ENCODE peak calls at places on chromosomes 4 and X, in eight cellular contexts. J, I, Z, H, U, Q, K and A are unnamed samples.

GRCh38 chrX:23251043-23251442 is 83.6 kb upstream of the PTCHD1 start:
- ATAC-seq in Q (no peak), K (no peak), J (no peak), Z (no peak), U (no peak), H (no peak), I (no peak), A (peak; percentile 62)

GRCh38 chr4:149521611-149522010 is 294.0 kb downstream of the IQCM start:
- ATAC-seq in K (no peak), H (no peak), J (no peak), Z (peak; percentile 20), Q (no peak), I (no peak), U (no peak), A (peak; percentile 12)

GRCh38 chr4:8778760-8779159 is 92.9 kb downstream of the HMX1 start:
- ATAC-seq in K (no peak), I (no peak), U (no peak), Z (no peak), H (no peak), J (peak; percentile 25), Q (no peak), A (no peak)

GRCh38 chr4:183601381-183601780 is 57.6 kb downstream of the RWDD4 start:
- ATAC-seq in H (no peak), K (no peak), J (no peak), Z (no peak), Q (no peak), I (no peak), U (peak; percentile 47), A (no peak)

GRCh38 chr4:2241003-2241402 is 918 bp downstream of the HAUS3 start:
- ATAC-seq in Z (no peak), K (peak; percentile 11), J (no peak), H (no peak), I (no peak), U (no peak), Q (no peak), A (no peak)

GRCh38 chr4:177187371-177187770 is 122.3 kb upstream of the NEIL3 start:
- ATAC-seq in U (no peak), H (no peak), Q (no peak), J (no peak), Z (no peak), I (no peak), K (no peak), A (no peak)

GRCh38 chrX:125577479-125577878 is 257.8 kb downstream of the TEX13C start:
- ATAC-seq in K (no peak), Z (no peak), Q (no peak), I (no peak), U (no peak), J (no peak), H (no peak), A (no peak)

GRCh38 chrX:65828599-65828998 is 161.1 kb downstream of the MSN start:
- ATAC-seq in U (no peak), Z (no peak), K (no peak), H (no peak), I (no peak), Q (no peak), J (no peak), A (no peak)

GRCh38 chrX:57929373-57929772 is 19.1 kb upstream of the ZXDA start:
- ATAC-seq in K (no peak), I (no peak), J (peak; percentile 62), U (peak; percentile 83), Q (peak; percentile 54), Z (no peak), H (no peak), A (no peak)

GRCh38 chr4:149164282-149164681 is 651.4 kb downstream of the IQCM start:
- ATAC-seq in K (no peak), H (no peak), Q (no peak), U (peak; percentile 92), Z (no peak), I (no peak), J (no peak), A (no peak)

GRCh38 chrX:121851033-121851432 is 803.6 kb downstream of the GLUD2 start:
- ATAC-seq in U (no peak), J (no peak), Z (no peak), H (no peak), K (no peak), I (no peak), Q (no peak), A (no peak)

GRCh38 chr4:119643306-119644042 is 14.9 kb upstream of the PDE5A start:
- ATAC-seq in Z (no peak), U (no peak), H (no peak), J (no peak), Q (no peak), I (peak; percentile 49), K (no peak), A (no peak)

GRCh38 chr4:86679441-86679840 is 85.3 kb downstream of the PTPN13 start:
- ATAC-seq in U (no peak), J (no peak), H (no peak), K (no peak), Q (no peak), I (no peak), Z (no peak), A (peak; percentile 34)

GRCh38 chr4:156941940-156942548 is 29.6 kb downstream of the PDGFC start:
- ATAC-seq in J (peak; percentile 87), I (no peak), Z (no peak), Q (peak; percentile 91), U (peak; percentile 87), K (no peak), H (peak; percentile 76), A (no peak)

GRCh38 chr4:139243448-139244365 is 36.3 kb downstream of the MGARP start:
- ATAC-seq in K (no peak), U (peak; percentile 90), H (peak; percentile 92), Z (peak; percentile 65), J (peak; percentile 70), Q (peak; percentile 78), I (no peak), A (no peak)

GRCh38 chr4:24794111-24794860 is 1.1 kb upstream of the SOD3 start:
- ATAC-seq in H (no peak), Z (peak; percentile 58), U (peak; percentile 4), I (no peak), Q (no peak), J (no peak), K (no peak), A (no peak)

GRCh38 chrX:71366674-71367256 is 608 bp downstream of the TAF1 start:
- ATAC-seq in K (peak; percentile 2), J (peak; percentile 22), H (peak; percentile 6), Q (peak; percentile 40), Z (peak; percentile 9), U (peak; percentile 33), I (no peak), A (no peak)

GRCh38 chr4:181807771-181808170 is 435.4 kb upstream of the TENM3 start:
- ATAC-seq in Q (no peak), I (no peak), Z (no peak), J (no peak), U (no peak), H (no peak), K (no peak), A (no peak)

GRCh38 chr4:184614509-184614908 is 34.7 kb downstream of the CASP3 start:
- ATAC-seq in Q (no peak), Z (no peak), U (no peak), H (no peak), J (no peak), K (no peak), I (no peak), A (no peak)